ENCODE peak calls at places on chromosomes 4 and X, in ten cellular contexts. Q is BJ, E is NB4, V is hepatocyte, Z is pancreas, F is neural progenitor cell, K is K562, M is fibroblast of mammary gland, O is mammary epithelial cell, J is tibial artery. A is an unnamed sample.

GRCh38 chrX:147637190-147637589 is 274.5 kb upstream of the FMR1 start:
- DNase-seq in F (no peak), Q (no peak), E (no peak), O (no peak), Z (no peak), K (no peak), J (no peak), M (no peak), V (no peak), A (no peak)

GRCh38 chr4:139367421-139368090 is 65.3 kb upstream of the NDUFC1 start:
- DNase-seq in E (no peak), J (no peak), Z (no peak), V (no peak), O (peak), Q (peak), F (no peak), M (peak), K (no peak), A (peak)

GRCh38 chr4:150773729-150774449 is 191.9 kb downstream of the MAB21L2 start:
- DNase-seq in M (no peak), K (peak), O (no peak), J (no peak), Z (no peak), F (no peak), Q (no peak), V (no peak), E (no peak), A (no peak)

GRCh38 chr4:134906404-134907023 is 704.9 kb upstream of the PABPC4L start:
- DNase-seq in K (no peak), E (peak), V (peak), J (no peak), M (no peak), Z (no peak), Q (no peak), F (peak), O (no peak), A (peak)

GRCh38 chrX:67587946-67588624 is 44.3 kb downstream of the AR start:
- DNase-seq in M (peak), O (no peak), V (no peak), K (no peak), F (no peak), J (peak), E (no peak), Q (no peak), Z (no peak), A (peak)

GRCh38 chr4:26372076-26372475 is 51.3 kb downstream of the RBPJ start:
- DNase-seq in Q (no peak), V (no peak), J (no peak), O (no peak), K (no peak), F (no peak), Z (no peak), E (no peak), M (no peak), A (no peak)

GRCh38 chrX:154019061-154019621 is 561 bp downstream of the IRAK1 start:
- DNase-seq in Q (no peak), O (no peak), V (no peak), F (peak), Z (no peak), K (peak), M (no peak), J (no peak), E (peak), A (no peak)

GRCh38 chrX:153773741-153774575 is 6.9 kb upstream of the SRPK3 start:
- DNase-seq in J (no peak), Z (no peak), M (no peak), V (no peak), F (no peak), K (no peak), E (no peak), O (no peak), Q (no peak), A (no peak)

GRCh38 chrX:132958086-132958703 is at the start of gene HS6ST2:
- DNase-seq in E (no peak), O (no peak), Q (no peak), F (peak), V (peak), J (no peak), K (no peak), M (no peak), Z (peak), A (no peak)

GRCh38 chr4:4362991-4363697 is 23.8 kb upstream of the NSG1 start:
- DNase-seq in V (no peak), E (no peak), M (no peak), J (no peak), O (no peak), Z (no peak), K (no peak), F (no peak), Q (no peak), A (peak)

GRCh38 chr4:54553001-54553400 is 104.8 kb upstream of the KIT start:
- DNase-seq in E (no peak), M (peak), F (no peak), Z (no peak), V (no peak), K (no peak), J (no peak), O (no peak), Q (peak), A (no peak)

GRCh38 chrX:37684426-37684825 is 1.2 kb upstream of the XK start:
- DNase-seq in E (peak), Z (peak), M (no peak), K (no peak), Q (no peak), V (no peak), J (no peak), F (no peak), O (no peak), A (no peak)

GRCh38 chr4:174316546-174316945 is 32.8 kb downstream of the CEP44 start:
- DNase-seq in J (no peak), E (no peak), K (no peak), O (peak), Q (no peak), V (no peak), Z (no peak), M (no peak), F (no peak), A (no peak)

GRCh38 chr4:159273126-159273438 is 170.2 kb downstream of the RAPGEF2 start:
- DNase-seq in V (no peak), O (no peak), J (no peak), Z (no peak), M (peak), F (no peak), E (no peak), K (peak), Q (no peak), A (no peak)

GRCh38 chrX:53686151-53686885 is at the start of gene HUWE1:
- DNase-seq in E (peak), K (peak), Q (no peak), M (peak), J (peak), F (peak), O (peak), Z (peak), V (peak), A (peak)

GRCh38 chr4:61374612-61374920 is 174.4 kb downstream of the ADGRL3 start:
- DNase-seq in J (no peak), Z (peak), K (no peak), E (no peak), F (peak), M (peak), V (no peak), O (no peak), Q (no peak), A (peak)

GRCh38 chrX:42704454-42704853 is 73.5 kb downstream of the PPP1R2C start:
- DNase-seq in F (no peak), Z (no peak), M (peak), V (no peak), O (no peak), E (no peak), K (no peak), Q (no peak), J (no peak), A (peak)

GRCh38 chr4:70737006-70737405 is 15.2 kb downstream of the RUFY3 start:
- DNase-seq in Z (no peak), K (no peak), J (no peak), M (no peak), E (peak), O (no peak), V (no peak), F (no peak), Q (no peak), A (no peak)

GRCh38 chr4:38499101-38499500 is 164.9 kb upstream of the KLF3 start:
- DNase-seq in K (no peak), M (no peak), V (no peak), Z (no peak), F (no peak), J (no peak), E (no peak), Q (no peak), O (no peak), A (no peak)

GRCh38 chr4:38210396-38211114 is 250.4 kb downstream of the PTTG2 start:
- DNase-seq in Z (no peak), Q (no peak), J (peak), E (no peak), F (no peak), V (no peak), O (no peak), K (no peak), M (no peak), A (peak)

GRCh38 chr4:76380561-76380960 is 40.4 kb downstream of the CCDC158 start:
- DNase-seq in M (no peak), Z (no peak), E (no peak), O (no peak), F (no peak), V (no peak), Q (no peak), K (no peak), J (no peak), A (no peak)

GRCh38 chrX:17438221-17438620 is 63.2 kb downstream of the NHS start:
- DNase-seq in Q (no peak), E (no peak), F (no peak), Z (no peak), J (no peak), O (no peak), V (no peak), M (no peak), K (no peak), A (no peak)

GRCh38 chrX:143635915-143636314 is at the start of gene SLITRK4:
- DNase-seq in M (no peak), O (no peak), F (peak), Z (peak), J (no peak), K (no peak), E (no peak), Q (no peak), V (peak), A (no peak)

GRCh38 chrX:25523574-25523973 is 507.8 kb upstream of the ARX start:
- DNase-seq in M (peak), F (peak), Z (peak), V (peak), Q (no peak), O (peak), K (no peak), E (peak), J (no peak), A (peak)

GRCh38 chr4:7101692-7102515 is 34.0 kb upstream of the GRPEL1 start:
- DNase-seq in Z (peak), O (peak), E (peak), V (peak), J (peak), K (peak), Q (no peak), F (peak), M (peak), A (peak)

GRCh38 chr4:140851032-140851636 is 94.9 kb upstream of the TBC1D9 start:
- DNase-seq in M (peak), O (peak), E (peak), K (peak), V (peak), Q (no peak), Z (peak), J (no peak), F (peak), A (peak)

GRCh38 chrX:154797006-154797405 is 8.3 kb downstream of the MPP1 start:
- DNase-seq in O (no peak), F (no peak), Q (no peak), Z (no peak), M (no peak), V (no peak), K (no peak), J (no peak), E (no peak), A (peak)

GRCh38 chr4:101649790-101650450 is 140.6 kb upstream of the BANK1 start:
- DNase-seq in V (no peak), E (no peak), Z (no peak), J (no peak), K (no peak), M (no peak), Q (no peak), F (no peak), O (peak), A (no peak)

GRCh38 chr4:111631157-111631999 is 513.9 kb upstream of the FAM241A start:
- DNase-seq in V (peak), K (no peak), Q (no peak), O (no peak), M (peak), F (peak), J (no peak), Z (no peak), E (peak), A (peak)

GRCh38 chrX:134460005-134460860 is at the start of gene HPRT1:
- DNase-seq in K (peak), E (peak), F (peak), V (peak), Q (no peak), Z (peak), O (peak), M (peak), J (peak), A (peak)

GRCh38 chr4:186570193-186570996 is 15.0 kb upstream of the MTNR1A start:
- DNase-seq in F (peak), E (no peak), O (no peak), K (no peak), J (no peak), M (peak), V (peak), Q (peak), Z (peak), A (peak)

GRCh38 chr4:740656-741282 is 35.1 kb downstream of the PCGF3 start:
- DNase-seq in O (no peak), Q (no peak), M (no peak), V (no peak), E (no peak), F (no peak), K (no peak), J (no peak), Z (no peak), A (no peak)

GRCh38 chr4:42417491-42417890 is 20.2 kb downstream of the SHISA3 start:
- DNase-seq in F (no peak), E (no peak), V (no peak), K (no peak), J (no peak), Z (no peak), Q (no peak), M (no peak), O (no peak), A (no peak)

GRCh38 chr4:24781999-24782745 is 13.2 kb upstream of the SOD3 start:
- DNase-seq in E (no peak), F (no peak), J (no peak), O (no peak), M (no peak), Z (no peak), K (no peak), Q (no peak), V (no peak), A (no peak)

GRCh38 chr4:142845293-142846070 is 619 bp downstream of the INPP4B start:
- DNase-seq in K (no peak), Z (peak), O (peak), F (peak), J (peak), Q (no peak), M (no peak), V (peak), E (no peak), A (peak)

GRCh38 chrX:1485033-1485432 is 32.3 kb upstream of the ASMTL start:
- DNase-seq in E (no peak), J (no peak), F (no peak), V (no peak), Q (no peak), Z (no peak), K (no peak), M (no peak), O (no peak), A (no peak)

GRCh38 chr4:143254479-143255216 is 69.9 kb downstream of the USP38 start:
- DNase-seq in E (no peak), O (no peak), J (no peak), F (peak), Z (no peak), M (no peak), Q (no peak), V (no peak), K (peak), A (peak)

GRCh38 chr4:74237425-74237966 is 70.8 kb upstream of the EPGN start:
- DNase-seq in Z (no peak), E (no peak), O (peak), K (no peak), Q (no peak), J (no peak), V (no peak), F (no peak), M (no peak), A (no peak)

GRCh38 chr4:109015413-109015810 is 252.6 kb upstream of the ETNPPL start:
- DNase-seq in Q (no peak), F (no peak), Z (no peak), K (no peak), J (no peak), O (no peak), M (no peak), V (no peak), E (no peak), A (no peak)

GRCh38 chrX:97637289-97637688 is 753.6 kb downstream of the RPA4 start:
- DNase-seq in Q (no peak), J (no peak), Z (no peak), O (no peak), V (no peak), F (no peak), K (no peak), E (no peak), M (peak), A (no peak)

DNA sequence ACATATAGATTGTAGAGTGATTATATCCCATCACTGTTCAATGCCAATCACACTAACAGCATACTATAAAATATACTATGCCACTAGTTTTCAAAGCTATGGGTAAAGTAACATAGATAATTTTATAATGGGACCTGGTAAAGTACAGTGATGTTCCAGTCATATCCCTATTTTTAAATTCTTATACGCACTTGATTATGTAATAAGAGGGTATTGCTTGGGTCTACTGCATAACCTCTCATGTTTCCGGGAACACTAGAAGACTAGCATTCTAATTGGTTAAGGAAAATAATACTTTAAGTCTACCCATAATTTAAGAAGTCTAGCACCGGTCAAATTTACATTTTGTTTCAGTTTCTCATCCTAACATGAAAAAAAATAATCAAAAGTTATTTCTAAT is 275.1 kb downstream of the CHIC1 start:
- DNase-seq in E (no peak), M (no peak), K (no peak), Q (no peak), J (no peak), V (no peak), O (no peak), Z (no peak), F (no peak), A (no peak)
- H3K4me3 ChIP-seq in E (no peak), M (no peak), K (no peak), Q (no peak), J (no peak), V (no peak), O (no peak), Z (no peak), F (no peak), A (no peak)

GRCh38 chrX:116961872-116962582 is 499.3 kb upstream of the CT83 start:
- DNase-seq in K (no peak), O (peak), Z (no peak), V (peak), F (no peak), Q (no peak), M (peak), J (no peak), E (no peak), A (no peak)
- TF ChIP-seq CTCF in K (no peak), O (peak), Z (no peak), V (peak), F (peak), Q (no peak), M (peak), J (no peak), E (no peak), A (no peak)

GRCh38 chrX:19912-20571 is 261.1 kb upstream of the PLCXD1 start:
- DNase-seq in F (peak), K (peak), J (no peak), O (no peak), E (peak), Q (no peak), V (peak), Z (no peak), M (no peak), A (peak)
- H3K4me3 ChIP-seq in F (peak), K (peak), J (peak), O (no peak), E (no peak), Q (peak), V (no peak), Z (no peak), M (no peak), A (peak)

GRCh38 chr4:125169192-125169591 is 145.6 kb upstream of the FAT4 start:
- DNase-seq in F (no peak), Q (no peak), K (no peak), E (no peak), J (no peak), M (no peak), O (peak), V (no peak), Z (no peak), A (no peak)
- TF ChIP-seq CTCF in F (no peak), Q (no peak), K (no peak), E (no peak), J (no peak), M (no peak), O (no peak), V (no peak), Z (no peak), A (no peak)

A was measured in astrocyte of the spinal cord.